ENCODE peak calls at places on chromosomes 13 and 19, in four cellular contexts. X, H, U and M are unnamed samples.

GRCh38 chr19:7318176-7318575 is 24.0 kb upstream of the INSR start:
- DNase-seq in X (no peak), H (no peak), U (no peak), M (no peak)

GRCh38 chr13:45662122-45662521 is 40.0 kb upstream of the CBY2 start:
- DNase-seq in X (no peak), H (no peak), U (no peak), M (no peak)

GRCh38 chr19:46862974-46863632 is 2.3 kb downstream of the ARHGAP35 start:
- DNase-seq in X (no peak), H (no peak), U (no peak), M (no peak)

GRCh38 chr13:46721054-46721453 is 75.9 kb downstream of the ESD start:
- DNase-seq in X (peak), H (no peak), U (no peak), M (peak)

GRCh38 chr19:8324186-8325050 is 3.1 kb downstream of the RPS28 start:
- DNase-seq in X (no peak), H (peak), U (no peak), M (no peak)

GRCh38 chr13:55013051-55013450 is 1984.4 kb downstream of the OLFM4 start:
- DNase-seq in X (no peak), H (no peak), U (no peak), M (no peak)

GRCh38 chr13:71880753-71881541 is 13.9 kb upstream of the DACH1 start:
- DNase-seq in X (no peak), H (no peak), U (no peak), M (no peak)

GRCh38 chr19:41616785-41617621 is 9.9 kb downstream of the CEACAM4 start:
- DNase-seq in X (no peak), H (no peak), U (no peak), M (no peak)

GRCh38 chr19:1073063-1073955 is 6.3 kb downstream of the ARHGAP45 start:
- DNase-seq in X (peak), H (no peak), U (no peak), M (no peak)

GRCh38 chr19:1072371-1073015 is 5.5 kb downstream of the ARHGAP45 start:
- DNase-seq in X (no peak), H (no peak), U (no peak), M (no peak)

GRCh38 chr19:1073956-1074511 is 7.1 kb downstream of the ARHGAP45 start:
- DNase-seq in X (no peak), H (no peak), U (no peak), M (no peak)

GRCh38 chr19:1076046-1076386 is 9.0 kb downstream of the ARHGAP45 start:
- DNase-seq in X (peak), H (no peak), U (no peak), M (no peak)

DNA sequence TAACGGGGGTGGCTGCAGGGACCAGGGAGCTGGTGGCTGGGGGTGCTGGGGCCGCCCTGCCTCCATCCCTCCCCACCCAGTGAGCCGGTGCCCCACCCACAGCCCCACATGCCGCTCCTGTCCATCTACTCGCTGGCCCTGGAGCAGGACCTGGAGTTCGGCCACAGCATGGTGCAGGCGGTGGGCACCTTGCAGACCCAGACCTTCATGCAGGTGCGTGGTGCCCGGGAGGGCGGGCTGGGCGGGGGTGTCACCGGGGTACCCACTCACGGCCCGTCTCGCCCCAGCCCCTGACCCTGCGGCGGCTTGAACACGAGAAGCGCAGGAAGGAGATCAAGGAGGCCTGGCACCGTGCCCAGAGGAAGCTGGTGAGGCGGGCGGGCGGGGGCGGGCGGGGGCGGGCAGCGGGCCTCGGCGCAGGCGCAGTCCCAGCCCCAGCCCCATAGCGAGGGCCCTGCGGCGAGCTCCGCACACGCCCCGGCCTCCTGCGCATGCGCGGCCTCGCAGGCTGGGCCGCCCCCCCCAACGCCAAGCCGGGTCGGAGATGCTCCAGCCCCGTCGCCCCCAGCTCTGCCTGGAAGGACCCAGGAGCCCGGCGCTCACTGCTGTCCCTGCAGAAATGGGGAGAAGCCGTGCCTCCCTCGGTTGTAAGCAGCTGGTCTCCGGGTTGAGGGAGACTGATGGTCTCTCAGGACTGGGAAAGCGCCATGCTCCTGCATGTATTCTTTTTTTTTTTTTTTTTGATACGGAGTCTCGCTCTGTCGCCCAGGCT is 7.7 kb downstream of the ARHGAP45 start:
- DNase-seq in X (peak), H (peak), U (peak), M (peak)
- H3K4me3 ChIP-seq in X (peak), H (peak), U (peak), M (peak)

DNA sequence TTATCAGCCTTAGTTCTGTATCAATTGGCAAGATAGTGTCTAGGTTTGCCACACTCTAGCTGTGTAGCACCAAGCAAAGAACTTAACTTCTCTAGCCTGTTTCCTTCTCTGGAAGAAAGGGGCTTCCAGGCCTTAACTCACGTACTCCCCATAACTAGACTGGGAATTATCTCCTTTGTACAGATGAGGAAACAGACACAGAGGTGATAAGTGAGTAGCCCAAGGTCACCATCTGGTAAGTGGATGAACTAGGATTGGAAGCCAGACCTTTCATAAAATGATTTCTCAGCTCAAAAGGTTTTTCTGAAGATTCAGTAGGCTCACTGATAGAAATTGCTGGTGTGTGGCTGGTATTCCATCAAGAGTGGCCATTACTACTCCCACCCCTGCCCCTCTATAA is 3.1 kb downstream of the ZNF428 start:
- DNase-seq in X (no peak), H (no peak), U (no peak), M (no peak)
- H3K4me3 ChIP-seq in X (no peak), H (no peak), U (no peak), M (no peak)

GRCh38 chr13:113573065-113573464 is 11.5 kb upstream of the TFDP1 start:
- DNase-seq in X (no peak), H (no peak), U (no peak), M (no peak)
- H3K4me3 ChIP-seq in X (no peak), H (no peak), U (no peak), M (no peak)

DNA sequence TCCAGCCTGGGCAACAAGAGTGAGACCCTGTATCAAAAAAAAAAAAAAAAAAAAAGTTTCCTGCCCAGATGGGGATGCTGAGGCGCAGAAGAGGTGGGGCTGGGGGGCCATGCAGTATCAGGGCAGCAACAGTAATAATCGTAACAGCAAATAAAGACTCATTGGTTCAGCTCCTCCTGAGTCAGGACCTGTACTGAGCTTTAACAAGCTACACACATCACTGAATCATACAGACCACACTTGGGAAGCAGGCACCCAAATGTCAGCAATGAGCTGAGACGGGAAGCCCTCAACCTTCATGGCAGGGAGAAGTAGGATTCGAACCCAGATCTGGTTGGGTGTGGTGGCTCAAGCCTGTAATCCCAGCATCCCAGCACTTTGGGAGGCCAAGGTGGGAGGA is 10.6 kb upstream of the DPF1 start:
- DNase-seq in X (no peak), H (no peak), U (no peak), M (no peak)
- H3K4me3 ChIP-seq in X (no peak), H (no peak), U (no peak), M (no peak)

GRCh38 chr19:410243-410781 is 1.4 kb upstream of the C2CD4C start:
- DNase-seq in X (no peak), H (peak), U (no peak), M (no peak)

GRCh38 chr19:408441-409005 is 424 bp downstream of the C2CD4C start:
- DNase-seq in X (no peak), H (peak), U (no peak), M (no peak)

GRCh38 chr19:409515-410242 is 732 bp upstream of the C2CD4C start:
- DNase-seq in X (no peak), H (peak), U (no peak), M (peak)

GRCh38 chr19:407501-408440 is 1.2 kb downstream of the C2CD4C start:
- DNase-seq in X (no peak), H (peak), U (no peak), M (no peak)

DNA sequence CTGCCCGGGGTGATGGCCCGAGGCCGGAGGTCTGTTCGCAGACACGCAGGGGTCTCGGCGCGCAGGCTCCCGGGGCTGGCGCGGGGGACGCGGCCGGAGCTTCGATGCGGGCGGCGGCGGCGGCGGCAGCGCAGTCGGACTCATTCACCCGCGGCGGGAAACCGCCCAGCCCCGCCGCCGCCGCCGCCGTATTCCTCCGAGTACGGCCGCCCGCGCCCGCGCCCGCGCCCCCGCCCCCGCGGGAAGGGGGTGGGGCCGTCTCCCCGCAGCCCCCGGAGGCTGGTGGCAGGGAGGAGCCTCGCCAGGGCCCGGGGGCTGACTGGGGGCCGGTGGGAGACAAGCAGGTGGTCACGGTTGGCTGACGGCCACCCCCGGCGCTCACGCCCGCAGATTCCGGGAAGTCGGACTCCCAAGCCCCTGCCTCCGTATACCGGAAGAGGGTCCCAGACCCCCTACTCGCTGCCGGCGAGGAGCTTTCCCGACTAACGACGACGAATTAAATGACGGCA is at the start of gene C2CD4C:
- DNase-seq in X (no peak), H (peak), U (no peak), M (peak)
- H3K4me3 ChIP-seq in X (peak), H (peak), U (peak), M (no peak)

GRCh38 chr13:99228737-99229691 is 28.4 kb downstream of the UBAC2 start:
- DNase-seq in X (no peak), H (no peak), U (no peak), M (no peak)
- H3K4me3 ChIP-seq in X (peak), H (no peak), U (no peak), M (no peak)

GRCh38 chr13:25168800-25169199 is 3.3 kb downstream of the AMER2 start:
- DNase-seq in X (no peak), H (no peak), U (no peak), M (no peak)

GRCh38 chr13:25169356-25169755 is 2.7 kb downstream of the AMER2 start:
- DNase-seq in X (no peak), H (no peak), U (no peak), M (no peak)

GRCh38 chr13:25165664-25166063 is 6.4 kb downstream of the AMER2 start:
- DNase-seq in X (no peak), H (no peak), U (no peak), M (no peak)

GRCh38 chr13:25167349-25167748 is 4.7 kb downstream of the AMER2 start:
- DNase-seq in X (no peak), H (no peak), U (no peak), M (no peak)

GRCh38 chr13:25167775-25168174 is 4.3 kb downstream of the AMER2 start:
- DNase-seq in X (no peak), H (no peak), U (no peak), M (no peak)
- H3K4me3 ChIP-seq in X (no peak), H (no peak), U (no peak), M (no peak)

DNA sequence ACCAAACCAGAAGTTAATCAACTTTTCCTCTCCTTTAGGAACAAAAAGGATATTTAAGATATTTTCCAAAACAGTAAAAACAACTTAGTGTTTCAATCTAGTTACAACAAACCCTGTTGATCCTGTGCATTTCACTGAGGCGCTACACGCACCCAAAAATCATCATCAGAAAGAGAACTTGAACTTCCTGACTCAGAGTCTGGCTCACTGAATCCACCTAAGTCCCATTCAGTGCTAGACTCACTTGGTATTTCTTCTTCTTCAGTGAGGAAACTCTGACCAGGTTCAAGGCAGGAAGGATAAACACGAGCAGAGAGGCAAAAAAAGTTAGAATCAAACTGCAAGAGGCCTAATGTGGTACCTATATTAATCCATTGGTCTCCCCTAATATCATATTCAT is 2.2 kb downstream of the KBTBD6 start:
- DNase-seq in X (no peak), H (no peak), U (no peak), M (no peak)
- H3K4me3 ChIP-seq in X (peak), H (peak), U (peak), M (no peak)